ENCODE peak calls at places on chromosome 9, in seven cellular contexts. D is mesenchymal stem cell; W is PC-9; H is tibial nerve; G is CD8-positive, alpha-beta T cell; T is brain microvascular endothelial cell; V is PC-3. P is an unnamed sample. For H3K36me3, the result is how much of the 10 kb centered on the place peaks cover.

GRCh38 chr9:122350577-122351355 is 20.1 kb upstream of the PTGS1 start:
- DNase-seq in D (peak), W (no peak), H (peak), G (peak), T (peak), V (peak), P (peak)

GRCh38 chr9:121350993-121351561 is 19.0 kb downstream of the STOM start:
- DNase-seq in D (peak), W (peak), H (peak), G (no peak), T (peak), V (peak), P (peak)

GRCh38 chr9:101264727-101265126 is 120.1 kb downstream of the BAAT start:
- DNase-seq in D (no peak), W (no peak), H (no peak), G (no peak), T (no peak), V (no peak), P (no peak)

GRCh38 chr9:80553986-80554715 is 982.4 kb downstream of the TLE4 start:
- DNase-seq in D (no peak), W (no peak), H (no peak), G (no peak), T (no peak), V (no peak), P (no peak)

GRCh38 chr9:130860458-130861316 is 25.6 kb downstream of the ABL1 start:
- DNase-seq in D (peak), W (no peak), H (peak), G (no peak), T (peak), V (no peak), P (peak)

GRCh38 chr9:112097712-112098688 is 77.1 kb downstream of the SUSD1 start:
- DNase-seq in D (peak), W (peak), H (peak), G (peak), T (peak), V (peak), P (peak)

GRCh38 chr9:82140471-82140870 is 151.9 kb downstream of the SPATA31D1 start:
- DNase-seq in D (peak), W (peak), H (no peak), G (no peak), T (no peak), V (peak), P (no peak)

GRCh38 chr9:93120846-93121315 is 13.2 kb downstream of the NINJ1 start:
- DNase-seq in D (no peak), W (no peak), H (no peak), G (no peak), T (no peak), V (no peak), P (no peak)

GRCh38 chr9:132406554-132407122 is at the start of gene TTF1:
- DNase-seq in D (peak), W (peak), H (peak), G (peak), T (peak), V (peak), P (peak)

GRCh38 chr9:138006576-138007233 is 129.1 kb downstream of the CACNA1B start:
- DNase-seq in D (no peak), W (no peak), H (no peak), G (no peak), T (no peak), V (no peak), P (no peak)

GRCh38 chr9:22446589-22446949 is at the start of gene DMRTA1:
- DNase-seq in D (peak), W (peak), H (peak), G (no peak), T (peak), V (peak), P (peak)

GRCh38 chr9:137138701-137139467 is at the start of gene GRIN1:
- DNase-seq in D (peak), W (no peak), H (no peak), G (no peak), T (no peak), V (no peak), P (no peak)

GRCh38 chr9:13189362-13189761 is 90.1 kb downstream of the MPDZ start:
- DNase-seq in D (no peak), W (no peak), H (no peak), G (no peak), T (no peak), V (no peak), P (no peak)

GRCh38 chr9:134213508-134214394 is 49.4 kb upstream of the RNU6ATAC start:
- DNase-seq in D (no peak), W (no peak), H (no peak), G (no peak), T (no peak), V (no peak), P (no peak)

GRCh38 chr9:125805057-125805456 is 57.9 kb downstream of the PBX3 start:
- DNase-seq in D (peak), W (no peak), H (no peak), G (no peak), T (no peak), V (no peak), P (no peak)

GRCh38 chr9:928363-929042 is 48.0 kb upstream of the DMRT3 start:
- DNase-seq in D (no peak), W (no peak), H (no peak), G (no peak), T (no peak), V (peak), P (no peak)

GRCh38 chr9:78031826-78032598 is 401 bp upstream of the GNAQ start:
- DNase-seq in D (peak), W (peak), H (peak), G (peak), T (peak), V (peak), P (peak)

GRCh38 chr9:134525841-134526797 is 115.5 kb upstream of the COL5A1 start:
- DNase-seq in D (peak), W (no peak), H (no peak), G (no peak), T (no peak), V (no peak), P (peak)

GRCh38 chr9:88722753-88723152 is 187.8 kb downstream of the NXNL2 start:
- DNase-seq in D (peak), W (no peak), H (no peak), G (no peak), T (no peak), V (peak), P (no peak)

GRCh38 chr9:17930091-17930490 is 351.2 kb downstream of the SH3GL2 start:
- DNase-seq in D (no peak), W (no peak), H (no peak), G (no peak), T (no peak), V (no peak), P (no peak)

GRCh38 chr9:72254881-72255545 is 105.8 kb downstream of the GDA start:
- DNase-seq in D (no peak), W (no peak), H (no peak), G (no peak), T (no peak), V (no peak), P (no peak)

GRCh38 chr9:124038790-124039633 is 27.4 kb downstream of the LHX2 start:
- DNase-seq in D (no peak), W (no peak), H (no peak), G (no peak), T (no peak), V (no peak), P (no peak)

GRCh38 chr9:87677776-87678587 is 47.9 kb upstream of the CTSL start:
- DNase-seq in D (no peak), W (no peak), H (no peak), G (no peak), T (no peak), V (no peak), P (no peak)

GRCh38 chr9:122128432-122129343 is 30.9 kb downstream of the NDUFA8 start:
- DNase-seq in D (no peak), W (no peak), H (no peak), G (no peak), T (no peak), V (no peak), P (no peak)

GRCh38 chr9:73200694-73201432 is 49.2 kb downstream of the ANXA1 start:
- DNase-seq in D (peak), W (no peak), H (no peak), G (no peak), T (no peak), V (peak), P (peak)

GRCh38 chr9:131019387-131020239 is 10.6 kb downstream of the LAMC3 start:
- DNase-seq in D (no peak), W (no peak), H (no peak), G (no peak), T (no peak), V (no peak), P (no peak)

GRCh38 chr9:132503116-132503515 is 79.3 kb upstream of the BARHL1 start:
- DNase-seq in D (no peak), W (no peak), H (no peak), G (no peak), T (no peak), V (no peak), P (no peak)

GRCh38 chr9:21995652-21996275 is 1.2 kb downstream of the CDKN2B-AS1 start:
- DNase-seq in D (peak), W (no peak), H (no peak), G (no peak), T (no peak), V (peak), P (peak)

GRCh38 chr9:95083086-95083768 is 234.3 kb downstream of the FANCC start:
- DNase-seq in D (no peak), W (no peak), H (no peak), G (no peak), T (no peak), V (no peak), P (no peak)
- H3K36me3 ChIP-seq in D (half or more), W (under half), H (under half), G (under half), T (under half), V (under half), P (half or more)

DNA sequence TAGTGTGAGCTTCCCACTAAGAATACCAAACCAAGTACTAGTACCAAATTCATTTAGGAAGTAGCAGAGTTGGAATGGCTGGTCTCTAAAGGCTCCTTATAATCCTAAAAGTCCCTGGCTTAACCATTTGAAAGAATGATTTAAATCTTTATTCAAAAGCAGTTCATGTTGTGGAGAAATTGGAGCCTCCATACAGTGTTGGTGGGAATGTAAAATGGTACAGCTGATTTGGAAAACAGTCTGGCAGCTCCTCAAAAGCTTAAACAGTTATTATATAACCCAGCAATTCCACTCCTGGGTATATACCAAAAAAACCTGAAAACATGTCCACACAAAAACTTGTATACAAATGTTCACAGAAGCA is 2.9 kb downstream of the PLIN2 start:
- DNase-seq in D (no peak), W (no peak), H (no peak), G (no peak), T (no peak), V (no peak), P (no peak)
- H3K4me3 ChIP-seq in D (peak), W (no peak), H (peak), G (no peak), T (no peak), V (no peak), P (no peak)

DNA sequence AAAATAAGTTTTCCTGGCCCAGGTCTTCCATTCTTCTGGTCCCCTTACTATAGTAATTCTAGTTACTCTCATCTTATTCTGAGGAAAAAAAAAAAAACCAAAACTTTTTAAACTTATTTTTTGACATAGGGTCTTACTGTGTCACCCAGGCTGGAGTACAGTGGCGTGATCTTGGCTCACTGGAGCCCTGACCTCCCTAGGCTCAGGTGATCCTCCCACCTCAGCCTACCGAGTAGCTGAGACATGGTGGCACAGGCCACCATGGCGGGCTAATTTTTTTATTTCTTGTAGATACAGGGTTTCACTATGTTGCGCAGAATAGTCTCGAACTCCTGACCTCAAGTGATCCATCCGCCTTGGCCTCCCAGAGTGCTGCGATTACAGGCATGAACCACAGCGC is 38.4 kb downstream of the SNAPC3 start:
- DNase-seq in D (no peak), W (no peak), H (no peak), G (no peak), T (no peak), V (no peak), P (no peak)
- H3K36me3 ChIP-seq in D (under half), W (under half), H (under half), G (under half), T (half or more), V (under half), P (under half)

GRCh38 chr9:70392189-70392588 is 22.3 kb downstream of the KLF9 start:
- DNase-seq in D (no peak), W (no peak), H (no peak), G (no peak), T (no peak), V (peak), P (no peak)
- H3K4me3 ChIP-seq in D (no peak), W (no peak), H (no peak), G (no peak), T (no peak), V (no peak), P (no peak)

DNA sequence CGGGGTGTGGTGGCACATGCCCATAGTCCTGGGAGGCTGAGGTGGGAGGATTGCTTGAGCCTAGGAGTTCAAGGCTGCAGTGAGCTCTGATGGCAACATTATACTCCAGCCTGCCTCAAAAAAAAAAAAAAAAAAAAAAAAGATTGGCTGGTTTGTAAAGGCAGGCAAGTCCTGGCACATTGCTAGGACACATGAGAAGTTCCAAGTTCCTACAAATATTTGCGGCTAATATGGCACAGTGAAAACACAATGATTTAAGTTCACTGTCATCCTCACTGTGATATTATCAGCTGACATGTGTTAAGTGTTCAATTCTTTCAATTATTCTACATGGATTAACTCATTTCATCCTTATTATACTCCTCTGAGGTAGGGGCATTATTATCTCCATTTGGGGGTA is 20.1 kb downstream of the TMEM268 start:
- DNase-seq in D (no peak), W (no peak), H (no peak), G (no peak), T (no peak), V (no peak), P (no peak)
- H3K36me3 ChIP-seq in D (under half), W (under half), H (under half), G (under half), T (under half), V (under half), P (under half)

DNA sequence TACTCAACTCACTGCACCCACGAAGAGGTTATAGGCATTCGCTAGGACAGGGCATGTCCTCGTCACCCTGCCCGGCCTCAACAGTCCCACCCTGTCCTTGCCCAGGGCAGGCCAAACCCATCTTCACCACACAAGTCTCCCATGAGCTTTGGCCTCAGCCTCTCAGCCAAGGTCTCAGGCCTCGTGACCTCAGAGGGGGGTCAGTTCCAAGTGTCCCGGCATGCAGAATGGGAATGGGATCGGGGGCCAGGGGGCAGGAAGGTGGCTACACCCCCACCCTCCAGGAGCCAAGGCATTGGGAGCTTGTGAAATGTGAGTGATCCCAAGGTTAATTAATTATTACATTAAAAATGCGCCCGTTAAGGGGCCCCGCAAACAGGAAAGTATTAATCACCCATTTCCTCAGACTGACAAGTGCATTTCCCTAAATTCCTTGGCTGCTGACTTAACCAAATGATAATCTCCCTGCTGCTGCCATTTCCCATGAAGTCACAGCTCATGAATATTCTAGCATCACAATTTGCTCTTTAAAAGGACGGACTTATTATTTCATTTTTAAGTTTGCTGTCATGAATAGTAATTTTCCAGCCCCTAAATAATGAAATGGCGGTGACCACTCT is 8.0 kb upstream of the UBAC1 start:
- DNase-seq in D (peak), W (no peak), H (no peak), G (no peak), T (no peak), V (no peak), P (no peak)
- H3K4me3 ChIP-seq in D (no peak), W (no peak), H (no peak), G (no peak), T (no peak), V (no peak), P (no peak)